ENCODE peak calls at places on chromosomes 7 and 10, in nine cellular contexts. K is transverse colon, X is SK-N-SH, C is H1, U is HepG2, F is sigmoid colon, H is suprapubic skin, E is upper lobe of left lung, S is GM12878. Z is an unnamed sample.

GRCh38 chr7:47283497-47284131 is 298.3 kb downstream of the TNS3 start:
- DNase-seq in K (peak), X (no peak), C (no peak), U (peak), F (no peak), H (no peak), E (no peak), S (no peak), Z (no peak)

GRCh38 chr7:98982686-98983085 is 104.4 kb downstream of the TRRAP start:
- DNase-seq in K (no peak), X (no peak), C (no peak), U (no peak), F (no peak), H (peak), E (no peak), S (no peak), Z (no peak)

GRCh38 chr7:103299660-103300059 is 2.4 kb downstream of the PMPCB start:
- DNase-seq in K (no peak), X (no peak), C (no peak), U (no peak), F (no peak), H (no peak), E (no peak), S (no peak), Z (no peak)

GRCh38 chr7:139153832-139154231 is 44.3 kb upstream of the ZC3HAV1 start:
- DNase-seq in K (no peak), X (no peak), C (no peak), U (no peak), F (no peak), H (no peak), E (no peak), S (no peak), Z (no peak)

GRCh38 chr7:74417419-74417971 is 36.2 kb upstream of the GTF2IRD1 start:
- DNase-seq in K (peak), X (peak), C (peak), U (peak), F (peak), H (peak), E (no peak), S (no peak), Z (peak)

GRCh38 chr7:99720370-99721128 is 14.4 kb downstream of the CYP3A7 start:
- DNase-seq in K (peak), X (no peak), C (no peak), U (peak), F (no peak), H (no peak), E (no peak), S (peak), Z (no peak)

GRCh38 chr10:93148476-93148875 is 74.8 kb downstream of the CYP26A1 start:
- DNase-seq in K (no peak), X (no peak), C (no peak), U (no peak), F (no peak), H (no peak), E (no peak), S (no peak), Z (no peak)

GRCh38 chr7:64774204-64774842 is 19.9 kb upstream of the ZNF138 start:
- DNase-seq in K (no peak), X (no peak), C (no peak), U (no peak), F (no peak), H (no peak), E (no peak), S (no peak), Z (no peak)

GRCh38 chr7:50229964-50230363 is 74.6 kb upstream of the IKZF1 start:
- DNase-seq in K (no peak), X (no peak), C (no peak), U (no peak), F (no peak), H (no peak), E (no peak), S (no peak), Z (no peak)

GRCh38 chr7:51014811-51015210 is 232.1 kb upstream of the GRB10 start:
- DNase-seq in K (no peak), X (no peak), C (peak), U (no peak), F (no peak), H (no peak), E (peak), S (no peak), Z (no peak)

GRCh38 chr7:35906191-35906908 is 105.5 kb downstream of the SEPTIN7 start:
- DNase-seq in K (peak), X (peak), C (peak), U (peak), F (peak), H (no peak), E (no peak), S (peak), Z (peak)

GRCh38 chr10:102401735-102402511 is 6.4 kb downstream of the NFKB2 start:
- DNase-seq in K (no peak), X (no peak), C (no peak), U (no peak), F (peak), H (peak), E (no peak), S (no peak), Z (no peak)

GRCh38 chr7:24660541-24660940 is 87.3 kb downstream of the PALS2 start:
- DNase-seq in K (no peak), X (no peak), C (no peak), U (no peak), F (no peak), H (no peak), E (no peak), S (no peak), Z (no peak)

GRCh38 chr10:89668391-89669180 is 23.5 kb upstream of the PANK1 start:
- DNase-seq in K (peak), X (no peak), C (no peak), U (peak), F (no peak), H (no peak), E (no peak), S (no peak), Z (no peak)

GRCh38 chr10:72612203-72612826 is 13.6 kb downstream of the MICU1 start:
- DNase-seq in K (no peak), X (peak), C (no peak), U (no peak), F (no peak), H (no peak), E (no peak), S (no peak), Z (no peak)

GRCh38 chr7:74040791-74041520 is 13.0 kb downstream of the ELN start:
- DNase-seq in K (no peak), X (no peak), C (no peak), U (no peak), F (no peak), H (no peak), E (no peak), S (no peak), Z (no peak)

GRCh38 chr10:45180946-45181439 is 134.4 kb downstream of the OR13A1 start:
- DNase-seq in K (no peak), X (no peak), C (no peak), U (no peak), F (peak), H (peak), E (peak), S (no peak), Z (no peak)

GRCh38 chr7:4470246-4470645 is 211.8 kb upstream of the FOXK1 start:
- DNase-seq in K (no peak), X (no peak), C (peak), U (no peak), F (no peak), H (no peak), E (no peak), S (no peak), Z (no peak)

GRCh38 chr7:20223356-20223755 is 6.2 kb upstream of the MACC1 start:
- DNase-seq in K (no peak), X (no peak), C (no peak), U (no peak), F (no peak), H (no peak), E (no peak), S (no peak), Z (no peak)

GRCh38 chr7:4361774-4362173 is 320.3 kb upstream of the FOXK1 start:
- DNase-seq in K (no peak), X (no peak), C (no peak), U (peak), F (no peak), H (no peak), E (no peak), S (no peak), Z (no peak)

GRCh38 chr10:130545122-130545521 is 408.9 kb downstream of the GLRX3 start:
- DNase-seq in K (no peak), X (no peak), C (no peak), U (no peak), F (no peak), H (no peak), E (no peak), S (no peak), Z (no peak)

GRCh38 chr10:56317603-56318002 is 43.5 kb downstream of the ZWINT start:
- DNase-seq in K (no peak), X (no peak), C (no peak), U (no peak), F (no peak), H (peak), E (peak), S (no peak), Z (no peak)

DNA sequence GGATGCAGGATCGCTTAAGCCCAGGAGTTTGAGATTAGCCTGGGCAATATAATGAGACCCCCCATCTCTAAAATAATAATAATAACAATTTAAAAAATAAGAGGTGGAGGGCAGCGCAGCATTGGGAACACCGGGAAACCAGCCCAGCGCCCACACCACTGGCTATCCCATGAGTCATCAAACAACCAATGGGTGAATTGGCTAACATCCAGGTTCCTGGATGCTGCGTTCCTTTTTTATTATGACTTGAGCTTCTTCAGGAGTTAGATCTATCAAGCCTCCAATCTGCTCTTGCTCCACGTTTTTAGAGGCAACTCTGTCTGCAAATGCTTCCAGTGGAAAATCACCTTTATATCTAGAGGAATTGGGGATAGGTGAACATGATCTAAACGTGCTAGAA is 10.0 kb upstream of the LRRC4 start:
- DNase-seq in K (no peak), X (no peak), C (no peak), U (no peak), F (no peak), H (no peak), E (no peak), S (no peak), Z (no peak)
- TF ChIP-seq POLR2AphosphoS5 in K (no peak), X (no peak), C (no peak), U (no peak), F (no peak), H (no peak), E (no peak), S (no peak), Z (no peak)

GRCh38 chr10:126062132-126063032 is 166.0 kb downstream of the FANK1 start:
- DNase-seq in K (peak), X (no peak), C (no peak), U (no peak), F (peak), H (peak), E (no peak), S (no peak), Z (peak)
- TF ChIP-seq EP300 in K (no peak), X (peak), C (no peak), U (no peak), F (no peak), H (no peak), E (no peak), S (no peak), Z (no peak)

GRCh38 chr7:1576521-1577253 is 6.9 kb upstream of the PSMG3 start:
- DNase-seq in K (no peak), X (no peak), C (no peak), U (no peak), F (no peak), H (no peak), E (no peak), S (no peak), Z (no peak)
- TF ChIP-seq POLR2AphosphoS5 in K (no peak), X (no peak), C (no peak), U (no peak), F (no peak), H (no peak), E (no peak), S (no peak), Z (no peak)

DNA sequence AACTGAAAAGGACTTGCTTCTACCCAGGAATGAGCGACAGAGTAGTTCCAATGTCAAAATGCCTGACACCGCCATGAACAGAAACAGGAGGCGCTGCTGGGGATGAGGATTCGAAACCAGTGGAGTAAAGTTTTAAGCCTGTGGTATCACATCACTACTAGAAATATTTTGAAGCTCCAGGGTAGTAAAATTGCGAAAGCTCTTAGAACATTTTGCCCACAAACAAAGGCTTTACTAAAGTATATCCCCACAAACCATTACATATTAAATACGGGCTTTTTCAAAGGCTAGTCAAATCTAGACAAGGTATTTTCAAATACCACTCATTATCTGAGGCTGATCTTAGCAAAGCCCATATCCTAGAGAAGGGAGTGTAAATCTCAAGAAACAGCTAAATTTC is 2.4 kb downstream of the PRDX3 start:
- DNase-seq in K (no peak), X (no peak), C (no peak), U (no peak), F (no peak), H (no peak), E (no peak), S (no peak), Z (no peak)
- TF ChIP-seq EP300 in K (no peak), X (no peak), C (no peak), U (no peak), F (no peak), H (no peak), E (no peak), S (no peak), Z (no peak)

GRCh38 chr10:121466424-121466823 is 131.8 kb downstream of the FGFR2 start:
- DNase-seq in K (no peak), X (no peak), C (no peak), U (no peak), F (no peak), H (no peak), E (no peak), S (no peak), Z (no peak)

GRCh38 chr10:121465215-121465614 is 133.0 kb downstream of the FGFR2 start:
- DNase-seq in K (no peak), X (no peak), C (no peak), U (no peak), F (no peak), H (no peak), E (peak), S (no peak), Z (no peak)

GRCh38 chr10:121468726-121469125 is 129.5 kb downstream of the FGFR2 start:
- DNase-seq in K (no peak), X (no peak), C (no peak), U (no peak), F (no peak), H (no peak), E (no peak), S (no peak), Z (no peak)

GRCh38 chr10:121469797-121470606 is 128.2 kb downstream of the FGFR2 start:
- DNase-seq in K (peak), X (no peak), C (no peak), U (no peak), F (no peak), H (no peak), E (no peak), S (no peak), Z (no peak)
- TF ChIP-seq POLR2AphosphoS5 in K (no peak), X (no peak), C (no peak), U (no peak), F (no peak), H (no peak), E (no peak), S (no peak), Z (no peak)

Z was measured in stomach.